ENCODE peak calls at places on chromosome 1, in four cellular contexts. One of them, this sample, is unnamed.

GRCh38 chr1:166813508-166814223 is 25.6 kb upstream of the POGK start:
- DNase-seq in HepG2: no peak
- DNase-seq in GM12878: no peak
- DNase-seq in H1: no peak
- DNase-seq in this sample: no peak

GRCh38 chr1:109080441-109081082 is 4.8 kb upstream of the TAF13 start:
- DNase-seq in HepG2: no peak
- DNase-seq in GM12878: no peak
- DNase-seq in H1: no peak
- DNase-seq in this sample: no peak

GRCh38 chr1:6490181-6491075 is 1.0 kb downstream of the PLEKHG5 start:
- DNase-seq in GM12878: peak
- DNase-seq in HepG2: peak
- DNase-seq in H1: no peak
- DNase-seq in this sample: peak

GRCh38 chr1:39103321-39104157 is 77.4 kb downstream of the NDUFS5 start:
- DNase-seq in HepG2: no peak
- DNase-seq in H1: no peak
- DNase-seq in GM12878: no peak
- DNase-seq in this sample: no peak

GRCh38 chr1:81549588-81550127 is 251.1 kb upstream of the ADGRL2 start:
- DNase-seq in HepG2: peak
- DNase-seq in H1: no peak
- DNase-seq in GM12878: peak
- DNase-seq in this sample: peak

GRCh38 chr1:202107801-202108731 is 14.7 kb upstream of the GPR37L1 start:
- DNase-seq in H1: no peak
- DNase-seq in HepG2: no peak
- DNase-seq in GM12878: no peak
- DNase-seq in this sample: no peak

GRCh38 chr1:97647776-97648175 is 273.1 kb downstream of the DPYD start:
- DNase-seq in HepG2: no peak
- DNase-seq in GM12878: no peak
- DNase-seq in H1: no peak
- DNase-seq in this sample: no peak

GRCh38 chr1:47409311-47410085 is 6.6 kb upstream of the FOXE3 start:
- DNase-seq in H1: no peak
- DNase-seq in GM12878: no peak
- DNase-seq in HepG2: no peak
- DNase-seq in this sample: no peak

GRCh38 chr1:91120421-91120820 is 98.6 kb upstream of the ZNF644 start:
- DNase-seq in HepG2: no peak
- DNase-seq in GM12878: no peak
- DNase-seq in H1: no peak
- DNase-seq in this sample: no peak

GRCh38 chr1:174040387-174040786 is 18.2 kb upstream of the RC3H1 start:
- DNase-seq in GM12878: no peak
- DNase-seq in H1: no peak
- DNase-seq in HepG2: no peak
- DNase-seq in this sample: no peak

GRCh38 chr1:235052067-235053008 is 76.3 kb downstream of the TOMM20 start:
- DNase-seq in GM12878: no peak
- DNase-seq in H1: no peak
- DNase-seq in HepG2: no peak
- DNase-seq in this sample: no peak

GRCh38 chr1:87325982-87326738 is 2.5 kb upstream of the LMO4 start:
- DNase-seq in HepG2: peak
- DNase-seq in GM12878: no peak
- DNase-seq in H1: no peak
- DNase-seq in this sample: peak

GRCh38 chr1:108199231-108199657 is 899 bp downstream of the SLC25A24 start:
- DNase-seq in H1: no peak
- DNase-seq in GM12878: no peak
- DNase-seq in HepG2: peak
- DNase-seq in this sample: peak

GRCh38 chr1:38031513-38031866 is 15.1 kb downstream of the POU3F1 start:
- DNase-seq in GM12878: no peak
- DNase-seq in HepG2: peak
- DNase-seq in H1: no peak
- DNase-seq in this sample: no peak

GRCh38 chr1:181676269-181676668 is 193.0 kb downstream of the CACNA1E start:
- DNase-seq in H1: no peak
- DNase-seq in GM12878: peak
- DNase-seq in HepG2: peak
- DNase-seq in this sample: peak

GRCh38 chr1:234600418-234601216 is 9.4 kb downstream of the IRF2BP2 start:
- DNase-seq in GM12878: no peak
- DNase-seq in H1: no peak
- DNase-seq in HepG2: peak
- DNase-seq in this sample: peak

GRCh38 chr1:37795340-37796110 is 1.9 kb downstream of the MANEAL start:
- DNase-seq in HepG2: no peak
- DNase-seq in H1: peak
- DNase-seq in GM12878: no peak
- DNase-seq in this sample: peak

GRCh38 chr1:60867782-60868181 is 214.6 kb upstream of the NFIA start:
- DNase-seq in GM12878: no peak
- DNase-seq in HepG2: no peak
- DNase-seq in H1: no peak
- DNase-seq in this sample: no peak

GRCh38 chr1:70717211-70717610 is 306.1 kb downstream of the CTH start:
- DNase-seq in GM12878: no peak
- DNase-seq in HepG2: no peak
- DNase-seq in H1: no peak
- DNase-seq in this sample: no peak

GRCh38 chr1:92502247-92502646 is 15.5 kb upstream of the GFI1 start:
- DNase-seq in GM12878: no peak
- DNase-seq in H1: no peak
- DNase-seq in HepG2: no peak
- DNase-seq in this sample: no peak

GRCh38 chr1:175313672-175314225 is 121.2 kb upstream of the KIAA0040 start:
- DNase-seq in HepG2: peak
- DNase-seq in H1: no peak
- DNase-seq in GM12878: no peak
- DNase-seq in this sample: no peak

GRCh38 chr1:112697781-112698201 is 9.1 kb downstream of the RHOC start:
- DNase-seq in GM12878: no peak
- DNase-seq in H1: no peak
- DNase-seq in HepG2: no peak
- DNase-seq in this sample: no peak

GRCh38 chr1:231557898-231558710 is 29.6 kb downstream of the TSNAX start:
- DNase-seq in H1: no peak
- DNase-seq in GM12878: no peak
- DNase-seq in HepG2: no peak
- DNase-seq in this sample: no peak

GRCh38 chr1:201184734-201185453 is 5.7 kb upstream of the IGFN1 start:
- DNase-seq in HepG2: peak
- DNase-seq in H1: no peak
- DNase-seq in GM12878: no peak
- DNase-seq in this sample: peak

DNA sequence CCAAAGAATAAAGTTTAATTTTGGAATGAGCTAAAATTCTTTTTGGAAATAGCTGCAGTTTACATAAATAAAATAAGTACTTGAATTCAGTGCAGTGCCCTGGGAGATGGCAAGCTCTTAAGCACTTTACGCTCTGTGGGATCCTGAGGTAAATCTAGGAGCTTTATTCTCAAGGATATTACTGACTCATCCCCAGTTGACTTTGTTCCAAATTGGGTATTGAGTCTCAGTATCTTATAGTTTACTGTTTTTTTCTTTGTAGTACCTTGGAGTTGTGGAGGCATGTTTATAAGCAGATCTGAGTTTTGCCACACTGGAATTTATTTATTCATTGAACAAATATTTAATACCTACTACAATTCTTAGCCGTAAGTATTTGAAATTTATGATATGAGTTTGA is 27.4 kb upstream of the HRNR start:
- DNase-seq in H1: no peak
- DNase-seq in GM12878: no peak
- DNase-seq in HepG2: no peak
- DNase-seq in this sample: no peak
- TF ChIP-seq TCF12 in H1: no peak
- TF ChIP-seq TCF12 in GM12878: no peak
- TF ChIP-seq TCF12 in HepG2: no peak
- TF ChIP-seq TCF12 in this sample: no peak

GRCh38 chr1:205226868-205227583 is 720 bp upstream of the TMCC2 start:
- DNase-seq in GM12878: no peak
- DNase-seq in H1: no peak
- DNase-seq in HepG2: peak
- DNase-seq in this sample: peak
- H3K9ac ChIP-seq in GM12878: no peak
- H3K9ac ChIP-seq in H1: no peak
- H3K9ac ChIP-seq in HepG2: no peak
- H3K9ac ChIP-seq in this sample: peak

DNA sequence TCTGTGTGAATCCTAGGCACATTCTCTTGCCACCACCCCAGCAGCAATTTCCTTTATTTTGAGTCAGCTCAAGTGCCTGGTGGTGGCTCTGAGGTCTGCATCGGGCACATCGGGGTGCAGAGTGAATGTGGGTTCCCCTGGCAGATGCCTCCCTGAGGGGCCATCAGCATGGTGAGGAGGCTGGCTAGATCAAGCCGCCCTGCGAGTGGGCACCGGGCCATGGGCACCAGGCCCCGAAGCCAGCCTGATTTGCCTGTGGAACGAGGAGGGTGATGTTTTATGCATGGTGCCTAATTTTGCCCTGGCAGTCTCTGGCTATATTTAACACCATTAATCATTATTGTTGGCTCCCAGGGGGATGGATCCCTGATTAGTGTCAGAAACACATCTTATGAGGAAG is 36.3 kb downstream of the ACTL8 start:
- DNase-seq in HepG2: no peak
- DNase-seq in H1: no peak
- DNase-seq in GM12878: no peak
- DNase-seq in this sample: no peak
- TF ChIP-seq TCF12 in HepG2: no peak
- TF ChIP-seq TCF12 in H1: no peak
- TF ChIP-seq TCF12 in GM12878: no peak
- TF ChIP-seq TCF12 in this sample: no peak

DNA sequence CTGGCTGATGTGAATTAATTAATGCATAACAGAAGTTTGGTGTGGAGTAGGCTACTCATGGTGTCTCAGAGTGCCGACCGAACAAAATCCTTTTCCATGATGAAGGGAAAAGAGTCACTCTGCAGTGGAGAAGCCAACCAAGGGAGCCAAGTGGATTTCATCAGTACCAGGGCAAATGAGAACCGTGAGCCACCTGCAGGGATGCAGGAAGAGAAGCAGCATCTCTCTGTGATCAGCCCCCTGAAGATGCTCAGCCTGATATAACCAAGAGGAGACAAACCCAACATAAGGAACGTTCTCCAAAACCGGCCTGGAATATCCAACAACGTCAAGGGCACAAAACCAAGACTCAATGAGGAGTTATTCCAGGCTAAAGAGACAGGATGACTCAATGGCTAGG is 13.4 kb upstream of the LAPTM5 start:
- DNase-seq in H1: no peak
- DNase-seq in HepG2: no peak
- DNase-seq in GM12878: no peak
- DNase-seq in this sample: no peak
- H3K9ac ChIP-seq in H1: no peak
- H3K9ac ChIP-seq in HepG2: no peak
- H3K9ac ChIP-seq in GM12878: no peak
- H3K9ac ChIP-seq in this sample: no peak

GRCh38 chr1:57232500-57232899 is 191.4 kb downstream of the DAB1 start:
- DNase-seq in HepG2: peak
- DNase-seq in GM12878: no peak
- DNase-seq in H1: no peak
- DNase-seq in this sample: no peak

GRCh38 chr1:57229076-57229475 is 194.8 kb downstream of the DAB1 start:
- DNase-seq in H1: no peak
- DNase-seq in GM12878: no peak
- DNase-seq in HepG2: no peak
- DNase-seq in this sample: no peak

GRCh38 chr1:57235782-57236181 is 188.1 kb downstream of the DAB1 start:
- DNase-seq in H1: no peak
- DNase-seq in GM12878: no peak
- DNase-seq in HepG2: peak
- DNase-seq in this sample: no peak

GRCh38 chr1:57234459-57234858 is 189.4 kb downstream of the DAB1 start:
- DNase-seq in GM12878: no peak
- DNase-seq in H1: no peak
- DNase-seq in HepG2: no peak
- DNase-seq in this sample: no peak

GRCh38 chr1:57229998-57230397 is 193.9 kb downstream of the DAB1 start:
- DNase-seq in GM12878: no peak
- DNase-seq in H1: no peak
- DNase-seq in HepG2: no peak
- DNase-seq in this sample: no peak
- TF ChIP-seq TCF12 in GM12878: no peak
- TF ChIP-seq TCF12 in H1: no peak
- TF ChIP-seq TCF12 in HepG2: no peak
- TF ChIP-seq TCF12 in this sample: no peak

DNA sequence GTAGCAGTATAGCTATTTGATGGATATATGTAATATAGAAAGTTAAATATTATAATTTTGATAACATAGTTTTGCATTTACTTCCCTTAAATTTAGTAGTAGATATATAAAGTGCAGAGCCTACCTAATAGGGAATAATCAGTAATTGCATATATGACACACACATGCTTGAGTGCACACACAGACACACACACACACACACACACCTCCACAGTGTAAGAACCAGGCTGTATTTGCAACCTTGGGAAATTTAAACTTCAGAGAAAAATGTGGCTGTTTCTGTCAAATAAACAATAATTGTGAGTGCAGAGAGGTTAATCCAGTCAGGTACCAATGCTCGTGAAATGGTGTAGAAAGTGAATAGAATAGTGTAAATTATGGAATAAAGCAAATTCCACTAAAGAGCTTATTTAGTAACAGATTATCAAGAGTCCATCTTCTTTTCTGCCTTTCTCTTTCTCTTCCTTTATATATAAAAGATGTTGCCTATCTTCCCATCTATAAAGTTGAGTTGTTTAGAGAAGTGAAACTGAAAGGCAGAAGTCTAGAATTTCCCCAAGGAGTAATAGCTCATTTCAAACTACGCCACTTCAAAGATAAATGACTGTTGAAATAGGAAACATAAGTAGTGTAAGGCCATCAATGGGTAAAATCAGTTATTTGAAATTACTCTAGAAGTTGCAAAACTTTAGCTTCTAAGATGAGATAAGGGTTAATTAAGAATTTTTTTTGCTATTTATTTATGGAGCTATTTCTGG is 273.7 kb downstream of the SRGAP2C start:
- DNase-seq in HepG2: no peak
- DNase-seq in H1: no peak
- DNase-seq in GM12878: peak
- DNase-seq in this sample: no peak
- H3K9ac ChIP-seq in HepG2: no peak
- H3K9ac ChIP-seq in H1: no peak
- H3K9ac ChIP-seq in GM12878: no peak
- H3K9ac ChIP-seq in this sample: no peak